ENCODE peak calls at places on chromosomes 12 and 14, in four cellular contexts. Q, D, O and A are unnamed samples. For H3K27me3, the result is how much of the 10 kb centered on the place peaks cover.

GRCh38 chr12:77625441-77625840 is 205.3 kb upstream of the NAV3 start:
- DNase-seq in D (no peak), Q (no peak), O (peak), A (no peak)

GRCh38 chr12:51961834-51962233 is 10.3 kb downstream of the ACVR1B start:
- DNase-seq in Q (no peak), O (no peak), D (no peak), A (no peak)

GRCh38 chr14:90757452-90757851 is 58.8 kb downstream of the TTC7B start:
- DNase-seq in Q (no peak), O (peak), D (no peak), A (no peak)

GRCh38 chr12:46557539-46558373 is 185.2 kb upstream of the SLC38A2 start:
- DNase-seq in O (peak), D (no peak), Q (no peak), A (no peak)

GRCh38 chr14:34081576-34082136 is 130.8 kb upstream of the EGLN3 start:
- DNase-seq in O (peak), D (no peak), Q (no peak), A (no peak)

GRCh38 chr12:8554451-8555195 is 13.9 kb upstream of the CLEC4E start:
- DNase-seq in Q (no peak), O (peak), D (peak), A (no peak)

GRCh38 chr12:71442567-71442931 is 3.0 kb downstream of the LGR5 start:
- DNase-seq in D (no peak), Q (no peak), O (no peak), A (no peak)

GRCh38 chr12:54711664-54712063 is 63.5 kb upstream of the DCD start:
- DNase-seq in D (no peak), Q (no peak), O (no peak), A (no peak)

GRCh38 chr14:80077262-80077661 is 134.0 kb downstream of the DIO2 start:
- DNase-seq in O (peak), Q (no peak), D (no peak), A (no peak)

GRCh38 chr12:11757531-11757930 is 108.1 kb downstream of the ETV6 start:
- DNase-seq in D (no peak), O (no peak), Q (no peak), A (no peak)

GRCh38 chr14:73124180-73124894 is 12.0 kb upstream of the PSEN1 start:
- DNase-seq in Q (no peak), O (no peak), D (peak), A (no peak)

GRCh38 chr12:12757121-12757520 is 28.3 kb upstream of the APOLD1 start:
- DNase-seq in O (no peak), Q (no peak), D (no peak), A (no peak)

GRCh38 chr14:74980746-74981661 is 21.7 kb upstream of the EIF2B2 start:
- DNase-seq in Q (no peak), O (peak), D (peak), A (no peak)

GRCh38 chr12:3704512-3705348 is 48.2 kb downstream of the CRACR2A start:
- DNase-seq in O (peak), D (no peak), Q (no peak), A (no peak)

GRCh38 chr12:115472852-115473251 is 788.9 kb upstream of the TBX3 start:
- DNase-seq in Q (no peak), D (no peak), O (no peak), A (no peak)

GRCh38 chr14:35565896-35566464 is 32.0 kb downstream of the INSM2 start:
- DNase-seq in O (no peak), Q (no peak), D (no peak), A (no peak)

GRCh38 chr14:81127785-81128184 is 93.0 kb downstream of the GTF2A1 start:
- DNase-seq in D (no peak), Q (no peak), O (peak), A (no peak)

GRCh38 chr14:64680013-64680674 is 24.1 kb upstream of the PLEKHG3 start:
- DNase-seq in Q (no peak), D (no peak), O (peak), A (no peak)

GRCh38 chr14:38420045-38420444 is 164.2 kb upstream of the CLEC14A start:
- DNase-seq in D (no peak), Q (no peak), O (peak), A (no peak)

GRCh38 chr14:39683711-39684110 is 251.5 kb upstream of the FBXO33 start:
- DNase-seq in O (no peak), D (no peak), Q (no peak), A (no peak)

GRCh38 chr12:108696111-108696995 is 35.0 kb downstream of the CORO1C start:
- DNase-seq in O (peak), Q (no peak), D (no peak), A (no peak)

GRCh38 chr12:55258288-55258687 is 13.9 kb downstream of the OR6C74 start:
- DNase-seq in Q (no peak), D (no peak), O (no peak), A (no peak)

GRCh38 chr14:104202259-104203070 is 64.1 kb downstream of the KIF26A start:
- DNase-seq in O (no peak), D (no peak), Q (peak), A (peak)
- H3K27me3 ChIP-seq in O (under half), D (under half), Q (under half), A (under half)

GRCh38 chr14:76304536-76305473 is 71.1 kb upstream of the ESRRB start:
- DNase-seq in Q (no peak), O (no peak), D (no peak), A (no peak)
- H3K27me3 ChIP-seq in Q (under half), O (under half), D (under half), A (under half)

GRCh38 chr14:23550131-23550826 is 1.3 kb downstream of the ZFHX2 start:
- DNase-seq in O (no peak), D (no peak), Q (no peak), A (no peak)
- H3K27me3 ChIP-seq in O (under half), D (under half), Q (under half), A (under half)

GRCh38 chr12:113056381-113056630 is 224 bp upstream of the DTX1 start:
- DNase-seq in O (no peak), Q (no peak), D (no peak), A (no peak)

GRCh38 chr12:113057565-113058485 is 1.3 kb downstream of the DTX1 start:
- DNase-seq in O (no peak), Q (no peak), D (peak), A (no peak)

GRCh38 chr12:113055594-113056380 is 743 bp upstream of the DTX1 start:
- DNase-seq in O (no peak), Q (no peak), D (no peak), A (no peak)

GRCh38 chr12:113058553-113058952 is 2.0 kb downstream of the DTX1 start:
- DNase-seq in D (no peak), O (no peak), Q (no peak), A (no peak)

GRCh38 chr12:113056631-113057488 is at the start of gene DTX1:
- DNase-seq in D (peak), Q (no peak), O (peak), A (no peak)
- H3K27me3 ChIP-seq in D (under half), Q (under half), O (under half), A (under half)

GRCh38 chr14:94451091-94451751 is 1.4 kb downstream of the SERPINA11 start:
- DNase-seq in Q (no peak), D (peak), O (no peak), A (no peak)
- H3K27me3 ChIP-seq in Q (under half), D (under half), O (under half), A (under half)

GRCh38 chr12:124878795-124879516 is 15.3 kb upstream of the SCARB1 start:
- DNase-seq in O (no peak), D (no peak), Q (no peak), A (no peak)
- H3K27me3 ChIP-seq in O (under half), D (under half), Q (under half), A (under half)

DNA sequence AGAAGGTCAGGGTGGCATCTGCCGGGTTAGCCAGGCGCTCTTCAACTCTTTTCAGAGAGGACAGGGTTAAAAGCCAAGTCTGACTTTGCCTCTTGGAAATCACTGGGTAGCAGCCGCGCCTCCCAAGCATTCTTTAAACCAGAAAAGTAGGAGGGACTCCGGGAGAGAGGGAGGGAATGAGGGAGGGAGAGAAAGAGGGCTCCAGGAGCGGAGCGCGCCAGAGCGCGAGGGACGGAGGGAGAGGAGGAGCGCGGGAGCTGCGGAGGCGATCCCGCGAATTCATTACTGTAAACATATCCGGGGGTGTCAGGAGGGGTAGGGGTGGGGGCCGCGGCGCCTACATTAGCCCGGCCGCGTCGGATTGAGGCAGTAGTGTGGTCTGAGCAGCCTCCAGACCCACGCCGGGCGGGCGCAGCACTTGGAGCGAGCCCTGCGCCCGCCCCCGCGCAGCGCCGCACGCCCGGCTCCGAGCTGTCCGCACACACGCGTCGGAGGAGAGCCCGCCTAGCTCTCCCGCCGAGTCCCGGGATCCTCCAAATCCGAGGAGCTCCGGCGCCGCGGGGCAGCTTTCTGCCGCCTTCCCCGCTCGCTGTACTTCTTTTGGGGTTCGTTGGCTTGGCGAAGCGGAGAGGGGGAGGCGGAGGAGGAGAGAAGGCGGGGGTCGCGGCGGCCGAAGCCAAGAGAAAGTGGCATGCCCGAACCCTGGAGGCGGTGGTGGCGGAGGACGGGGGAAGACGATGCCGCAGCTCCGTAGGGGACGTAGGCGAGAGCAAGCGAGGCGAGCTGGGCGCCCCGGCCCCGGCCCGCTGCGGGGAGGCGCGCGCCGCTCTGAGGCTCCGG is 3.3 kb downstream of the FLRT2 start:
- DNase-seq in Q (peak), O (peak), D (peak), A (peak)
- H3K27me3 ChIP-seq in Q (under half), O (under half), D (half or more), A (under half)